ENCODE peak calls at places on chromosome 22, in nine cellular contexts. Q is activated T-cell treated with anti-CD3 and anti-CD28 coated beads, Interleukin-2, amount 50 U/mL, for 72 hours; H is Peyer's patch; G is stimulated activated CD4-positive, alpha-beta T cell treated with anti-CD3 and anti-CD28 coated beads, Interleukin-2, amount 100 ng/mL, for 24 hours; A is stimulated activated CD8-positive, alpha-beta memory T cell treated with anti-CD3 and anti-CD28 coated beads, Interleukin-4, amount 100 ng/mL, for 1 hour; Z is anterior cingulate cortex; D is MCF 10A; E is spleen; R is fibroblast of the conjunctiva. J is an unnamed sample.

GRCh38 chr22:36328635-36329216 is 59.0 kb downstream of the MYH9 start:
- DNase-seq in Q (peak), H (peak), G (peak), A (no peak), Z (peak), D (peak), E (peak), R (no peak), J (no peak)

GRCh38 chr22:44983878-44984482 is 25.8 kb downstream of the PHF21B start:
- DNase-seq in Q (no peak), H (no peak), G (no peak), A (no peak), Z (no peak), D (no peak), E (no peak), R (no peak), J (no peak)

GRCh38 chr22:39081557-39081956 is 4.5 kb downstream of the APOBEC3G start:
- DNase-seq in Q (no peak), H (no peak), G (no peak), A (no peak), Z (no peak), D (no peak), E (peak), R (no peak), J (no peak)

GRCh38 chr22:47071812-47072641 is 309.6 kb downstream of the TBC1D22A start:
- DNase-seq in Q (no peak), H (peak), G (no peak), A (no peak), Z (no peak), D (no peak), E (peak), R (no peak), J (no peak)

GRCh38 chr22:42066133-42066761 is 4.4 kb downstream of the NAGA start:
- DNase-seq in Q (no peak), H (peak), G (no peak), A (no peak), Z (no peak), D (no peak), E (peak), R (no peak), J (no peak)

GRCh38 chr22:37775785-37776638 is 31.7 kb upstream of the GCAT start:
- DNase-seq in Q (no peak), H (no peak), G (no peak), A (no peak), Z (no peak), D (peak), E (no peak), R (peak), J (no peak)

GRCh38 chr22:21102659-21103267 is 57.0 kb downstream of the LRRC74B start:
- DNase-seq in Q (peak), H (peak), G (peak), A (peak), Z (peak), D (peak), E (peak), R (peak), J (no peak)

GRCh38 chr22:49856766-49857618 is 3.3 kb downstream of the ZBED4 start:
- DNase-seq in Q (no peak), H (peak), G (no peak), A (no peak), Z (no peak), D (no peak), E (peak), R (no peak), J (no peak)

GRCh38 chr22:37740455-37741311 is 43.8 kb downstream of the TRIOBP start:
- DNase-seq in Q (peak), H (no peak), G (no peak), A (no peak), Z (no peak), D (no peak), E (no peak), R (no peak), J (no peak)

GRCh38 chr22:46103181-46103580 is 47.1 kb upstream of the PPARA start:
- DNase-seq in Q (no peak), H (no peak), G (no peak), A (no peak), Z (no peak), D (no peak), E (no peak), R (no peak), J (no peak)

GRCh38 chr22:45253039-45253641 is 12.4 kb upstream of the KIAA0930 start:
- DNase-seq in Q (no peak), H (no peak), G (no peak), A (no peak), Z (no peak), D (no peak), E (no peak), R (no peak), J (no peak)

GRCh38 chr22:20916916-20917810 is at the start of gene CRKL:
- DNase-seq in Q (peak), H (peak), G (peak), A (peak), Z (peak), D (peak), E (peak), R (peak), J (peak)

GRCh38 chr22:49880281-49880680 is 26.6 kb downstream of the ZBED4 start:
- DNase-seq in Q (no peak), H (peak), G (no peak), A (no peak), Z (no peak), D (no peak), E (peak), R (no peak), J (no peak)

GRCh38 chr22:30250713-30251267 is 4.2 kb upstream of the LIF start:
- DNase-seq in Q (peak), H (no peak), G (peak), A (no peak), Z (no peak), D (peak), E (no peak), R (no peak), J (no peak)

GRCh38 chr22:48711669-48712068 is 1116.0 kb downstream of the BRD1 start:
- DNase-seq in Q (no peak), H (no peak), G (no peak), A (no peak), Z (no peak), D (no peak), E (peak), R (no peak), J (peak)

GRCh38 chr22:24969588-24970301 is 17.2 kb downstream of the KIAA1671 start:
- DNase-seq in Q (no peak), H (peak), G (no peak), A (no peak), Z (no peak), D (peak), E (no peak), R (no peak), J (no peak)

GRCh38 chr22:27113211-27114030 is 456.0 kb downstream of the MIAT start:
- DNase-seq in Q (peak), H (peak), G (no peak), A (no peak), Z (peak), D (peak), E (no peak), R (peak), J (no peak)

GRCh38 chr22:23204541-23205157 is 24.3 kb downstream of the BCR start:
- DNase-seq in Q (no peak), H (no peak), G (no peak), A (no peak), Z (peak), D (peak), E (peak), R (no peak), J (no peak)

GRCh38 chr22:46609175-46609690 is 11.0 kb upstream of the GRAMD4 start:
- DNase-seq in Q (no peak), H (no peak), G (no peak), A (no peak), Z (no peak), D (no peak), E (peak), R (no peak), J (no peak)